ENCODE peak calls at places on chromosome 22, in four cellular contexts. L is tibial nerve, T is skeletal muscle cell, D is breast epithelium. A is an unnamed sample.

GRCh38 chr22:28299760-28300159 is 379.9 kb downstream of the TTC28 start:
- DNase-seq in L (no peak), T (no peak), D (no peak), A (no peak)

GRCh38 chr22:47818496-47818895 is 1056.0 kb downstream of the TBC1D22A start:
- DNase-seq in L (no peak), T (no peak), D (no peak), A (no peak)

GRCh38 chr22:49948116-49948515 is 12.5 kb upstream of the PIM3 start:
- DNase-seq in L (no peak), T (no peak), D (no peak), A (no peak)

GRCh38 chr22:41927813-41928212 is 1.2 kb upstream of the TNFRSF13C start:
- DNase-seq in L (no peak), T (no peak), D (no peak), A (no peak)

GRCh38 chr22:43867839-43868652 is 5.7 kb upstream of the SULT4A1 start:
- DNase-seq in L (no peak), T (peak), D (no peak), A (peak)

GRCh38 chr22:30414525-30415047 is 11.0 kb upstream of the MTFP1 start:
- DNase-seq in L (no peak), T (no peak), D (no peak), A (no peak)

GRCh38 chr22:37232140-37232998 is 11.7 kb downstream of the RAC2 start:
- DNase-seq in L (no peak), T (no peak), D (no peak), A (peak)

GRCh38 chr22:34416321-34416900 is 496.1 kb upstream of the LARGE1 start:
- DNase-seq in L (no peak), T (no peak), D (no peak), A (no peak)

GRCh38 chr22:29883831-29884139 is 811 bp downstream of the MTMR3 start:
- DNase-seq in L (no peak), T (no peak), D (no peak), A (no peak)

GRCh38 chr22:29690481-29690880 is 29.3 kb upstream of the CABP7 start:
- DNase-seq in L (no peak), T (peak), D (no peak), A (no peak)

GRCh38 chr22:25372000-25372595 is 152.7 kb downstream of the CRYBB2 start:
- DNase-seq in L (no peak), T (no peak), D (no peak), A (no peak)
- H3K4me3 ChIP-seq in L (no peak), T (no peak), D (no peak), A (no peak)

GRCh38 chr22:46652081-46652929 is 32.1 kb downstream of the GRAMD4 start:
- DNase-seq in L (no peak), T (no peak), D (no peak), A (peak)

GRCh38 chr22:46651316-46651715 is 31.1 kb downstream of the GRAMD4 start:
- DNase-seq in L (no peak), T (no peak), D (no peak), A (no peak)

GRCh38 chr22:46650078-46650810 is 30.1 kb downstream of the GRAMD4 start:
- DNase-seq in L (no peak), T (no peak), D (no peak), A (no peak)

GRCh38 chr22:46646531-46647211 is 26.5 kb downstream of the GRAMD4 start:
- DNase-seq in L (no peak), T (no peak), D (no peak), A (no peak)

DNA sequence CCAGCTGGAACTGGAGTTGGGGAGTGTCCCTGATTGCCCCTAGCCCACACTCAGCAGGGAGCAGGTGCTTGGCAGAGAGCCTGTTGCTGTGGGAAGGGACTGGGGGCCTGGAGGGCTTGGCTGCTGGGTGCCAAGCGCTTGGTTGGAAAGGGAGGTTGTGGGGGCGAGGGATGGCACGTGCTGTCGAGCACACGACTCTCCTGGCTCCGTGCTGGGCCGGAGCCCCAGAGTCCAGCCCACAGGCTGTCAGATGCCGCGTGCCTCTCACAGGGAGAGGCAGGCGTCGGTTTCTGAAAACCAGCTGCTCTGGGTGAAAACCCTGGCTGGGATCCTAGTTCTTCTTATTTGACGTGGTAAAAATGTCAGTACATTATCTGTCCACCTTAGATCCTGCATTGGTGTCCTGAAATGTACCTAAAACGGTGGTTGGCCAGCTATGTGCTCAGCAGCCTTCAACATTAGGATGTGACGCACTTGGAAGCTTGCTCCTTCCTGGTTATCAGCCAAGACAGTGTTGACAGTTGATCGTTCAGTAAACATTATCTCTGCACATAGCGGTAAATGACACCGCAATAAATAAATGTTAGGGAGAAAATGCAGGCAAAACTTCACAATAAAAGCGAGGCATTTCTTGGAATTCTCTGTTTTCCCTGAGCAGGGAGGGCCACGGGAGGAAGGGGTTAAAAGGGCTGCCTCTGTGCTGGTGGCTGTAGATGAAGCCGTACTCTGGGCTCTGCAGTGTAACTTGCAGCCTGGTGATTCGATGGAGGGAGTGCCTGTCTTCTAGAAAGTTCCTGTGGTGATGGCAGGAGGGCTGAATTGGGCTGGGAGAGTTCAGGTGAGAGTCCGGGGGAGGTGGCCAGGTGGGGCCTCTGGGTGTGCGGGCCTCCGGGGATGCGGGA is 29.2 kb downstream of the GRAMD4 start:
- DNase-seq in L (no peak), T (no peak), D (no peak), A (no peak)
- H3K4me3 ChIP-seq in L (no peak), T (no peak), D (no peak), A (no peak)

DNA sequence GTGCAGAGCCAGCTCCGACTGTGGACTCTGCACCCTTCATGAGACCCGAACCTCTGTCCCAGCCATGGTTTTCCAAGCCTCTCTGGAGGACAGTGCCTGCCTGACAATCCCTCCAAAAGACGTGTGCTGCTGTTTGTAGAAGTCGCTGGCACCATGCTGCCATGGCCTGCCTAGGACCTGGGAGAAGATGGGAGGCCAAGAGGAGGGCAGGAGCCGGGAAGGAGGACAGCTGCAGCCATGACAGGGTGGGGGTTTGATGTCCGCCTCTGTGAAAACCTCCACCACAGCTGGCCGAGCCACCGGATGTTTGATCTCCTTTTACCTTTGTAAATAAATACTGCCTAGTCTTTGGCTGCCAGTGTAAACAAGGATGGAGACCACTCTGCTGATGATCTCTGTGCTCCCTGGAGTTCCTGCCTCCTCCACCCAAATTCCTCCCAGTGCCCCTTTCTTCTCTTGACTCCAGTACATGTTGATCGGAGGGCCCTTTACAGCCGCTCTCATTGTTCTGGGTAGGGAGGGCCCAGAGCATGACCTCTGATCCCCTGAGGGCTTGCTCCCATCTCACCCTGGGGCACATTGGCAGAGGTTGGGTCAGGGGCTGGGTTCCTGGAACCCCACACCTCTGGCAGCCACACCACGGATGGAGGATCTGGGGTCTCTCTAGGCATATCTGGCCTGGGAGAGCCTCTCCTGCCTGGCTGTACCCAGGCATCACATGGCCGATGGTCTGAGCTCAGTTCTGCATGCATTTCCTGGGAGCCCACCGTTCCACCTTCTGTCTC is 66.9 kb downstream of the BCR start:
- DNase-seq in L (no peak), T (no peak), D (no peak), A (no peak)
- H3K4me3 ChIP-seq in L (no peak), T (no peak), D (no peak), A (no peak)

DNA sequence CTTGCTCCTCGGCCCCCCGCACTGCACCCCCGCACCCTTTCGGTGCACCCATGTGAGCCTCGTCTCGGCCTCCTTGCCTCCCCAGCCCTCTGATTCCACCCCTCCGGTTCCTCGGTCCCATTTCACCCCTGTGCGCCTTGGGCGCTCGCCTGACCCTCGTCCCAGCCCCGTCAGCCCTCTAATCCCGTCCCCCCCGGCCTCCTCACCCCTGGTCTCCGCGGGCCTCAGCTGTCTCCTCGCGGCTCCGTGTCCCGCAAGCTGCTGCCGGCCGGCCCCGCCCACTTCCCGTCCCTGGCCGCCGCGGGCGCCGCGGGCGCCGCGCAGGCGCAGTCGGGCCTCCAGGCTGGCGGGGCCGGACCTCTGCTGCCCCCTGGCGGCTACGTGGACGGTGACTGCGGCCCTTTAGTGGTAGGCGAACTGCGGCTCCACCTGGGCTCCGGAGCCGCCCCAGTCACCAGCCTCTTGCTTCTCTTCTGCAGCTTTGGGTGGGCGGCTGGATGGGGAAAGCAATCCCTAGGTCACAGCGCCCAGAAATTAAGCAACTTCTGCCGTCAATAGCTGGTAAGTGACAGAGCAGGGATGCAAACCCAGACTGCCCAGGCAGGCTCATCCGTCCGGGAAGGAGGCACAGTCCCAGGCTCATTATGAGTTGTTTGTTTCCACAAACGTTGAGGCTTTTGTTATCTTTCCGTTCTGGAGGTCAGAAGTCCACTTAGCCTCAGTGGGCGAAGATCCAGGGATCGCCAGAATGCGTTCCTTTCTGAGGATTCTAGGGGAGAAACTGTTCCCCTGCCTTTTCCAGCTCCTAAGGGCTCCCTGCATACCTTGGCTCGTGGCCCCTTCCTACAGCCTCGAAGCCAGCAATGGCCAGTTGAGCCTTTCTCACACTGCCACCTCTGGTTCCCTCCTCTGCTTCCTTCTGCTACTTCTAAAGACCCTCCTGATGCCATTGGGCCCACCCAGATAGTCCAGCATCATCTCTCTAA is at the start of gene PPM1F:
- DNase-seq in L (peak), T (no peak), D (peak), A (peak)
- H3K4me3 ChIP-seq in L (peak), T (peak), D (peak), A (peak)

GRCh38 chr22:38258895-38259294 is 13.9 kb downstream of the TMEM184B start:
- DNase-seq in L (no peak), T (no peak), D (no peak), A (no peak)

GRCh38 chr22:38257650-38258246 is 15.1 kb downstream of the TMEM184B start:
- DNase-seq in L (no peak), T (no peak), D (no peak), A (no peak)

GRCh38 chr22:38261478-38261803 is 11.4 kb downstream of the TMEM184B start:
- DNase-seq in L (no peak), T (no peak), D (no peak), A (no peak)

GRCh38 chr22:38260760-38261477 is 11.9 kb downstream of the TMEM184B start:
- DNase-seq in L (no peak), T (no peak), D (no peak), A (no peak)

GRCh38 chr22:38259370-38259769 is 13.4 kb downstream of the TMEM184B start:
- DNase-seq in L (no peak), T (no peak), D (no peak), A (no peak)
- H3K4me3 ChIP-seq in L (no peak), T (no peak), D (no peak), A (no peak)

A was measured in Caco-2.